ENCODE peak calls at places on chromosomes 3 and 15, in six cellular contexts. W is fibroblast of pulmonary artery, G is stomach, D is progenitor cell of endocrine pancreas, Y is kidney, C is AG10803. R is an unnamed sample.

GRCh38 chr3:139491027-139491700 is 14.8 kb upstream of the RBP2 start:
- DNase-seq in G (no peak), W (no peak), D (no peak), C (no peak), Y (no peak), R (no peak)

GRCh38 chr3:107425033-107425432 is 47.8 kb downstream of the CCDC54 start:
- DNase-seq in D (no peak), W (no peak), G (no peak), Y (no peak), C (no peak), R (no peak)

GRCh38 chr15:74955796-74956647 is 550 bp downstream of the RPP25 start:
- DNase-seq in G (peak), W (peak), C (peak), D (peak), Y (peak), R (peak)

GRCh38 chr3:174216948-174217718 is 642.0 kb upstream of the NAALADL2 start:
- DNase-seq in Y (no peak), G (no peak), C (no peak), D (no peak), W (no peak), R (no peak)

GRCh38 chr3:356947-357346 is 160.4 kb downstream of the CHL1 start:
- DNase-seq in C (no peak), W (no peak), G (no peak), Y (peak), D (no peak), R (no peak)

GRCh38 chr3:12659316-12660015 is 4.5 kb downstream of the RAF1 start:
- DNase-seq in W (no peak), D (no peak), G (no peak), C (peak), Y (no peak), R (no peak)

GRCh38 chr3:23036728-23037127 is 166.4 kb upstream of the UBE2E2 start:
- DNase-seq in Y (no peak), D (no peak), G (no peak), W (no peak), C (no peak), R (no peak)

GRCh38 chr15:28904023-28904422 is 18.2 kb downstream of the APBA2 start:
- DNase-seq in C (no peak), Y (no peak), D (no peak), W (no peak), G (no peak), R (no peak)

GRCh38 chr3:160675566-160676124 is 1.3 kb upstream of the ARL14 start:
- DNase-seq in Y (no peak), D (no peak), G (no peak), W (no peak), C (no peak), R (no peak)

DNA sequence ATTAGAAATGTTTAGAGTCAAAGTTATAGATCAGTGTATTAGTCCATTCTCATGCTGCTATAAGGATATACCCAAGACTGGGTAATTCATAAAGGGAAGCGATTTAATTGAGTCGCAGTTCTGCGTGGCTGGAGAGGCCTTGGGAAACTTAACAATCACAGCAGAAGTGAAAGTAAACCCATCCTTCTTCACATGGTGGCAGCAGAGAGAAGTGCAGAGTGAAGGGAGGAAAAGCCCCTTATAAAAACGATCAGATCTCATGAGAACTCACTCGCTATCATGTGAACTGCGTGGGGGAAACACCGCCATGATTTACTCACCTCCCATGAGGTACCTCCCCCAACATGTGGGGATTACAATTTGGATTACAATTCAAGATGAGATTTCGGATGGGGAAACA is 871.5 kb downstream of the DIPK2A start:
- DNase-seq in Y (no peak), D (no peak), C (no peak), G (no peak), W (peak), R (no peak)
- TF ChIP-seq CTCF in Y (no peak), D (no peak), C (no peak), G (no peak), W (peak), R (peak)

DNA sequence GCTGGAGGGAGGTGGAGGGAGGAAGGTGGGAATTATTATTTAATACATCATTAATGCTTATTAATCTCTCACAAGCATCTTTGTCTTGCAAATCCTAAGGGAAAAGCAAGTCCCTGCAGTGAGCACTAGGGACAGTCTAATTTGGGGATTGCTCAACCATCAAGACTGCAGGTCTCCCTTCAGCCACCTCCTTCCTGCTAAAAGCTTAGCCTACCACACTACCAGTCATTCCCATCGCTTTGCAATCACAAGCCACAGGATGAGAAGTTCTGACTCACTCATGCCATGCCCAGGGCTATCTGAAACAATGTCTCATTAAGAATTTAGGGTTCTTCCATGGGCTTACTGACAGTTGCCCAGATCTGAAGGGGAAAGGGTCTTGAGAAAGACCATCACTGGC is 51.0 kb upstream of the EIF1B start:
- DNase-seq in Y (no peak), D (no peak), W (peak), C (peak), G (no peak), R (no peak)
- TF ChIP-seq CTCF in Y (no peak), D (no peak), W (no peak), C (peak), G (no peak), R (no peak)

DNA sequence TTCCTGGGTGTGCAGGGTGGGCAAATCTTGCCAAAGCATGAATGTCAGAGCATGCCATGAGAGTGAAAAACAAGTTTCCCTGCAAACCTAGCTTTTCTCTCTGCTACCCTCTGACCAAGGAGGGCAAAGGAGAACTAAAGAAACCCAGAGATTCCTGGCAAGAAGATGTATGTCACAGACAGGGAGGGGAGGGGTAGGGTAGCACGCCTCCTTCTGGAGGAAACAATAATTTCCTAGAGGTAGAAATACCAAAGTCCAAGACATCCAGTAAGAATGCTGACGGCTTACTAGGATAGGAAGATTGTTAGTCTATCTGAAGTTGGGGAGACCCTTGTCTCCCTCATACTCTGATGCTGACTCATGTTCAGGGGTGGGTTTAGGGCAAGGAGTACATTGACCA is 203.9 kb downstream of the NR1D2 start:
- DNase-seq in Y (no peak), C (no peak), D (no peak), W (no peak), G (no peak), R (no peak)
- TF ChIP-seq CTCF in Y (no peak), C (no peak), D (peak), W (peak), G (no peak), R (no peak)

DNA sequence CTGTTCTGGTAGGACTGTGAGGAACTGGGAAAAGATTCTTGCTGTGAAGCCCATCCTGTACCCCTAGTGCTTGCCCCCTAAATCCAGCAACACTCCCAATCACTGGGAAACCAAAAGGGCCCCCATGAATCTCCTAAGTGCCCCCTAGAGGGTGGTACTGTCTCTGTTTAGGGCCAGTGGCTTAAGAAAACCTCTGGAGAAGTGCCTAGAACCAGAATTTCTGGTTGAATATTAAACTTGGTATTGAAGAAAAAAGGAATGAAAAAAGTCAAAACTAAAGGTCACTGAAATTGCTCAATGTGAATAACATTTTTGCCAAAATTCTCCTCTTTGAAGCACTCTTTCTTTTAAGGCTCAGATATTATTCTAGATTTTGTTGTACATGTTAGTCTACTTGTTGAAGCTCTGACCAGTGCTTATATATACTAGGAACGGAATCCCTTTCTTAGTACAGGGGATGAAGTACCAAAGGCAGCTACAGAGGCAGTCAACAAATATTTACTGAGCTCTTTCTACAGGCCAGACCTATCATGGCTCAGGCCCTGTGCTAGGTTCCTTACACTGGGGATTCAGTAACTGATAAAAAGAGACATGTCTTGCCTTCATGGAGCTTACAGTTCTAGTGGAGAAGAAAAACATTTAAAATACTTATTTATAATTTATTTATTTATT is 138.8 kb downstream of the MYLK start:
- DNase-seq in D (no peak), Y (no peak), G (no peak), C (peak), W (peak), R (no peak)
- TF ChIP-seq CTCF in D (peak), Y (peak), G (no peak), C (peak), W (peak), R (peak)

DNA sequence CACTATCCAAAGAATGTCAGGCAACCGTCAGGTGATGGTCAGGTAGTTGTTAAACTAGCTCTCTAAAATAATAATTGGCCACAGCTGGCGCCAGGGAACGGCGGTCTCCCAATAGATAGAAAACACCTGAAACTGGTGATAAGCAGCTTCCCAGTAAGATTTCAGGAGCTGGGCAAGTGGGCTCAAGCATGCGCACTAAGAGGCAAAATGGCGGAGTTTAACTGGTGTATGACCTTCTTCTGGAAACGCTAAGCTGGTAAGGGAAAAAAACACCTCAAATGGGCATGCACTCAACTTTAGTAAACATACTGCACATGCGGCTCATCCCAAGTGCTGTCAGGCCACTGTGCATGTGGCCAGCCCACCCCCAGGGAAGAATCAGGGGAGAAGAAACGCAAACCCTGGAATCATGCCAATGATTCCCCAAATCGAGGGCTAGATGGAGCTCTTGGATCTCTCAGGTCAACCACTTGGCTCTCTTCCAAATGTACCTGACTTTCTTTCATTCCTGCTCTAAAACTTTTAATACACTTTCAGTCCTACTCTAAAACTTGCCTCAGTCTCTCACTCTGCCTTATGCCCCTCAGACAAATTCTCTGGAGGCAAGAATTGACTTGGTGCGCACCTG is 195.0 kb downstream of the ZNF621 start:
- DNase-seq in D (no peak), C (no peak), G (no peak), W (peak), Y (no peak), R (no peak)
- TF ChIP-seq CTCF in D (peak), C (no peak), G (no peak), W (no peak), Y (peak), R (no peak)

GRCh38 chr3:34394978-34395748 is 596.7 kb downstream of the PDCD6IP start:
- DNase-seq in Y (no peak), W (no peak), D (no peak), C (no peak), G (no peak), R (no peak)
- TF ChIP-seq CTCF in Y (no peak), W (no peak), D (peak), C (no peak), G (no peak), R (no peak)

R was measured in neural crest cell.